ENCODE peak calls at places on chromosome X, in four cellular contexts. One of them, this sample, is unnamed.

GRCh38 chrX:72540318-72540717 is 32.3 kb downstream of the HDAC8 start:
- DNase-seq in SK-MEL-5: peak
- DNase-seq in H4: no peak
- DNase-seq in HEK293T: peak
- DNase-seq in this sample: no peak

GRCh38 chrX:20046270-20046669 is 55.4 kb upstream of the BCLAF3 start:
- DNase-seq in SK-MEL-5: peak
- DNase-seq in H4: no peak
- DNase-seq in HEK293T: no peak
- DNase-seq in this sample: no peak

GRCh38 chrX:110026099-110026844 is 23.4 kb downstream of the TMEM164 start:
- DNase-seq in HEK293T: no peak
- DNase-seq in H4: peak
- DNase-seq in SK-MEL-5: no peak
- DNase-seq in this sample: no peak

GRCh38 chrX:40866878-40867277 is 131.5 kb upstream of the MED14 start:
- DNase-seq in H4: no peak
- DNase-seq in HEK293T: no peak
- DNase-seq in SK-MEL-5: no peak
- DNase-seq in this sample: no peak

GRCh38 chrX:125289920-125290319 is 29.8 kb upstream of the TEX13C start:
- DNase-seq in SK-MEL-5: no peak
- DNase-seq in H4: peak
- DNase-seq in HEK293T: no peak
- DNase-seq in this sample: no peak

GRCh38 chrX:155632424-155633100 is 19.8 kb upstream of the TMLHE start:
- DNase-seq in SK-MEL-5: peak
- DNase-seq in HEK293T: no peak
- DNase-seq in H4: peak
- DNase-seq in this sample: no peak

GRCh38 chrX:7972586-7972985 is 45.4 kb upstream of the PNPLA4 start:
- DNase-seq in H4: peak
- DNase-seq in SK-MEL-5: peak
- DNase-seq in HEK293T: no peak
- DNase-seq in this sample: no peak

GRCh38 chrX:134006484-134007161 is 21.2 kb upstream of the GPC3 start:
- DNase-seq in H4: no peak
- DNase-seq in SK-MEL-5: no peak
- DNase-seq in HEK293T: no peak
- DNase-seq in this sample: no peak

GRCh38 chrX:46770006-46770816 is 11.3 kb upstream of the SLC9A7 start:
- DNase-seq in SK-MEL-5: no peak
- DNase-seq in HEK293T: no peak
- DNase-seq in H4: no peak
- DNase-seq in this sample: no peak

GRCh38 chrX:40644175-40644574 is 3.2 kb downstream of the CXorf38 start:
- DNase-seq in H4: no peak
- DNase-seq in HEK293T: no peak
- DNase-seq in SK-MEL-5: peak
- DNase-seq in this sample: no peak

GRCh38 chrX:76183289-76184057 is 10.6 kb downstream of the PBDC1 start:
- DNase-seq in H4: peak
- DNase-seq in HEK293T: no peak
- DNase-seq in SK-MEL-5: no peak
- DNase-seq in this sample: no peak

GRCh38 chrX:44036336-44036735 is 63.1 kb upstream of the NDP start:
- DNase-seq in H4: peak
- DNase-seq in HEK293T: no peak
- DNase-seq in SK-MEL-5: no peak
- DNase-seq in this sample: no peak

GRCh38 chrX:150032742-150033141 is 94.5 kb upstream of the EOLA2 start:
- DNase-seq in HEK293T: no peak
- DNase-seq in SK-MEL-5: no peak
- DNase-seq in H4: peak
- DNase-seq in this sample: no peak

GRCh38 chrX:5870238-5870637 is 358.4 kb downstream of the NLGN4X start:
- DNase-seq in H4: no peak
- DNase-seq in SK-MEL-5: no peak
- DNase-seq in HEK293T: no peak
- DNase-seq in this sample: no peak

GRCh38 chrX:47172971-47173792 is 20.4 kb upstream of the UBA1 start:
- DNase-seq in SK-MEL-5: no peak
- DNase-seq in H4: no peak
- DNase-seq in HEK293T: no peak
- DNase-seq in this sample: no peak

GRCh38 chrX:12974217-12974796 is 603 bp upstream of the TMSB4X start:
- DNase-seq in H4: peak
- DNase-seq in HEK293T: no peak
- DNase-seq in SK-MEL-5: no peak
- DNase-seq in this sample: peak

GRCh38 chrX:20472148-20472547 is 205.4 kb upstream of the RPS6KA3 start:
- DNase-seq in HEK293T: no peak
- DNase-seq in SK-MEL-5: peak
- DNase-seq in H4: no peak
- DNase-seq in this sample: no peak

GRCh38 chrX:106300239-106300638 is 132.1 kb downstream of the PWWP3B start:
- DNase-seq in SK-MEL-5: no peak
- DNase-seq in HEK293T: no peak
- DNase-seq in H4: no peak
- DNase-seq in this sample: no peak

GRCh38 chrX:124378643-124379042 is 32.3 kb downstream of the SH2D1A start:
- DNase-seq in HEK293T: no peak
- DNase-seq in H4: no peak
- DNase-seq in SK-MEL-5: no peak
- DNase-seq in this sample: no peak

GRCh38 chrX:140762061-140762460 is 52.5 kb downstream of the LINC00632 start:
- DNase-seq in HEK293T: peak
- DNase-seq in H4: peak
- DNase-seq in SK-MEL-5: peak
- DNase-seq in this sample: no peak

GRCh38 chrX:40058719-40059118 is 39.0 kb downstream of the BCOR start:
- DNase-seq in SK-MEL-5: no peak
- DNase-seq in HEK293T: no peak
- DNase-seq in H4: no peak
- DNase-seq in this sample: no peak

GRCh38 chrX:2346158-2346557 is 154.6 kb downstream of the DHRSX start:
- DNase-seq in SK-MEL-5: no peak
- DNase-seq in H4: no peak
- DNase-seq in HEK293T: no peak
- DNase-seq in this sample: no peak

GRCh38 chrX:39011454-39012204 is 210.4 kb downstream of the MID1IP1 start:
- DNase-seq in SK-MEL-5: no peak
- DNase-seq in HEK293T: no peak
- DNase-seq in H4: no peak
- DNase-seq in this sample: no peak

GRCh38 chrX:20143539-20143938 is 1.9 kb upstream of the EIF1AX start:
- DNase-seq in SK-MEL-5: no peak
- DNase-seq in HEK293T: no peak
- DNase-seq in H4: no peak
- DNase-seq in this sample: no peak

GRCh38 chrX:46941341-46941740 is 29.1 kb downstream of the JADE3 start:
- DNase-seq in H4: no peak
- DNase-seq in SK-MEL-5: no peak
- DNase-seq in HEK293T: no peak
- DNase-seq in this sample: no peak

GRCh38 chrX:63922221-63922620 is 137.2 kb upstream of the ARHGEF9 start:
- DNase-seq in HEK293T: no peak
- DNase-seq in H4: no peak
- DNase-seq in SK-MEL-5: no peak
- DNase-seq in this sample: no peak

GRCh38 chrX:112668476-112669404 is 11.0 kb downstream of the LHFPL1 start:
- DNase-seq in SK-MEL-5: no peak
- DNase-seq in HEK293T: no peak
- DNase-seq in H4: no peak
- DNase-seq in this sample: no peak

GRCh38 chrX:82627568-82627967 is 880.5 kb upstream of the POU3F4 start:
- DNase-seq in SK-MEL-5: no peak
- DNase-seq in HEK293T: no peak
- DNase-seq in H4: no peak
- DNase-seq in this sample: no peak

GRCh38 chrX:104695593-104695992 is 129.6 kb downstream of the IL1RAPL2 start:
- DNase-seq in HEK293T: no peak
- DNase-seq in H4: no peak
- DNase-seq in SK-MEL-5: no peak
- DNase-seq in this sample: no peak

GRCh38 chrX:66163849-66164401 is at the start of gene HEPH:
- DNase-seq in SK-MEL-5: no peak
- DNase-seq in H4: no peak
- DNase-seq in HEK293T: no peak
- DNase-seq in this sample: no peak

GRCh38 chrX:38560776-38561125 is 591 bp upstream of the TSPAN7 start:
- DNase-seq in H4: no peak
- DNase-seq in HEK293T: no peak
- DNase-seq in SK-MEL-5: no peak
- DNase-seq in this sample: no peak

GRCh38 chrX:54820737-54821136 is 13.2 kb downstream of the MAGED2 start:
- DNase-seq in H4: no peak
- DNase-seq in HEK293T: no peak
- DNase-seq in SK-MEL-5: no peak
- DNase-seq in this sample: no peak

GRCh38 chrX:123189318-123189717 is 5.2 kb downstream of the GRIA3 start:
- DNase-seq in SK-MEL-5: no peak
- DNase-seq in H4: no peak
- DNase-seq in HEK293T: no peak
- DNase-seq in this sample: no peak

GRCh38 chrX:84467898-84468297 is 34.4 kb downstream of the HDX start:
- DNase-seq in HEK293T: no peak
- DNase-seq in SK-MEL-5: no peak
- DNase-seq in H4: no peak
- DNase-seq in this sample: no peak

This sample was measured in Right ventricle myocardium superior.